ENCODE peak calls at places on chromosome 18, in five cellular contexts. V, O, Q, S and G are unnamed samples.

GRCh38 chr18:58218111-58218510 is 174.1 kb downstream of the NEDD4L start:
- DNase-seq in V (peak; percentile 46), O (no peak), Q (peak; percentile 97), S (no peak), G (peak; percentile 50)

GRCh38 chr18:11991021-11991770 is 9.9 kb downstream of the IMPA2 start:
- DNase-seq in V (no peak), O (no peak), Q (no peak), S (no peak), G (no peak)

GRCh38 chr18:73296686-73297085 is 428.9 kb upstream of the NETO1 start:
- DNase-seq in V (peak; percentile 15), O (no peak), Q (peak; percentile 90), S (no peak), G (no peak)

GRCh38 chr18:59699061-59699460 is 1.8 kb upstream of the CCBE1 start:
- DNase-seq in V (no peak), O (no peak), Q (no peak), S (no peak), G (no peak)

GRCh38 chr18:35673682-35674081 is 92.1 kb downstream of the GALNT1 start:
- DNase-seq in V (no peak), O (no peak), Q (peak; percentile 38), S (no peak), G (no peak)

GRCh38 chr18:23626451-23627279 is 36.0 kb downstream of the ANKRD29 start:
- DNase-seq in V (peak; percentile 55), O (no peak), Q (peak; percentile 93), S (no peak), G (peak; percentile 43)

GRCh38 chr18:58596265-58596681 is 32.6 kb downstream of the ALPK2 start:
- DNase-seq in V (no peak), O (peak; percentile 36), Q (no peak), S (no peak), G (no peak)

GRCh38 chr18:33231474-33232317 is 208.8 kb downstream of the CCDC178 start:
- DNase-seq in V (peak; percentile 81), O (peak; percentile 75), Q (peak; percentile 55), S (no peak), G (peak; percentile 76)

GRCh38 chr18:79510731-79511141 is 115.0 kb downstream of the NFATC1 start:
- DNase-seq in V (no peak), O (peak; percentile 2), Q (no peak), S (no peak), G (no peak)

GRCh38 chr18:39198376-39198775 is 1632.8 kb upstream of the CELF4 start:
- DNase-seq in V (peak; percentile 21), O (peak; percentile 18), Q (peak; percentile 28), S (no peak), G (no peak)

GRCh38 chr18:59643740-59644139 is 53.5 kb downstream of the CCBE1 start:
- DNase-seq in V (no peak), O (no peak), Q (no peak), S (no peak), G (no peak)

GRCh38 chr18:79147014-79147413 is 77.8 kb downstream of the ATP9B start:
- DNase-seq in V (no peak), O (no peak), Q (no peak), S (no peak), G (no peak)

GRCh38 chr18:50410008-50410407 is 35.2 kb downstream of the SKA1 start:
- DNase-seq in V (no peak), O (no peak), Q (no peak), S (no peak), G (no peak)

GRCh38 chr18:44507729-44508325 is 172.9 kb upstream of the SETBP1 start:
- DNase-seq in V (peak; percentile 16), O (no peak), Q (no peak), S (no peak), G (peak; percentile 78)

GRCh38 chr18:35376393-35376741 is 770 bp downstream of the ZNF396 start:
- DNase-seq in V (no peak), O (peak; percentile 35), Q (no peak), S (no peak), G (no peak)

GRCh38 chr18:58805482-58806187 is 59.0 kb upstream of the ZNF532 start:
- DNase-seq in V (no peak), O (peak; percentile 60), Q (no peak), S (no peak), G (no peak)

GRCh38 chr18:58497845-58498244 is 131.0 kb downstream of the ALPK2 start:
- DNase-seq in V (peak; percentile 18), O (no peak), Q (peak; percentile 32), S (no peak), G (peak; percentile 21)

GRCh38 chr18:57906852-57907251 is 103.7 kb upstream of the ATP8B1 start:
- DNase-seq in V (peak; percentile 26), O (peak; percentile 60), Q (peak; percentile 18), S (no peak), G (no peak)

GRCh38 chr18:46104128-46104911 is at the start of gene HAUS1:
- DNase-seq in V (peak; percentile 78), O (peak; percentile 99), Q (peak; percentile 77), S (no peak), G (peak; percentile 79)

GRCh38 chr18:78725426-78725825 is 254.2 kb upstream of the SALL3 start:
- DNase-seq in V (no peak), O (peak; percentile 3), Q (no peak), S (no peak), G (no peak)

GRCh38 chr18:59549797-59550516 is 147.3 kb downstream of the CCBE1 start:
- DNase-seq in V (no peak), O (no peak), Q (peak; percentile 86), S (no peak), G (peak; percentile 22)

GRCh38 chr18:77102246-77103040 is 30.1 kb downstream of the MBP start:
- DNase-seq in V (peak; percentile 94), O (no peak), Q (peak; percentile 46), S (peak; percentile 80), G (peak; percentile 72)

GRCh38 chr18:9535430-9535972 is 60.2 kb downstream of the RALBP1 start:
- DNase-seq in V (peak; percentile 98), O (no peak), Q (peak; percentile 24), S (peak; percentile 89), G (peak; percentile 84)

GRCh38 chr18:50694147-50694546 is 125.7 kb downstream of the MRO start:
- DNase-seq in V (no peak), O (no peak), Q (no peak), S (no peak), G (no peak)

GRCh38 chr18:75041586-75041985 is 167.4 kb downstream of the PTGR3 start:
- DNase-seq in V (peak; percentile 61), O (no peak), Q (peak; percentile 50), S (no peak), G (peak; percentile 46)

GRCh38 chr18:48941672-48942071 is 9.1 kb downstream of the SMAD7 start:
- DNase-seq in V (no peak), O (no peak), Q (no peak), S (no peak), G (peak; percentile 14)

GRCh38 chr18:24611075-24611474 is 150.6 kb downstream of the HRH4 start:
- DNase-seq in V (no peak), O (peak; percentile 22), Q (no peak), S (no peak), G (no peak)

GRCh38 chr18:63765837-63766236 is 9.4 kb upstream of the SERPINB7 start:
- DNase-seq in V (no peak), O (no peak), Q (no peak), S (no peak), G (no peak)

GRCh38 chr18:9952633-9953416 is 39.0 kb downstream of the VAPA start:
- DNase-seq in V (peak; percentile 53), O (no peak), Q (no peak), S (no peak), G (no peak)

GRCh38 chr18:42807852-42808251 is 307.6 kb downstream of the RIT2 start:
- DNase-seq in V (peak; percentile 5), O (no peak), Q (no peak), S (no peak), G (no peak)

GRCh38 chr18:58213931-58214431 is 170.0 kb downstream of the NEDD4L start:
- DNase-seq in V (peak; percentile 61), O (no peak), Q (peak; percentile 47), S (no peak), G (no peak)

GRCh38 chr18:47754311-47755101 is 176.0 kb downstream of the SMAD2 start:
- DNase-seq in V (peak; percentile 13), O (peak; percentile 92), Q (peak; percentile 34), S (no peak), G (peak; percentile 10)

GRCh38 chr18:65435529-65435928 is 315.3 kb upstream of the CDH7 start:
- DNase-seq in V (no peak), O (no peak), Q (no peak), S (no peak), G (no peak)

GRCh38 chr18:65439184-65439583 is 311.6 kb upstream of the CDH7 start:
- DNase-seq in V (peak; percentile 0), O (no peak), Q (peak; percentile 43), S (no peak), G (no peak)

GRCh38 chr18:65436430-65436829 is 314.4 kb upstream of the CDH7 start:
- DNase-seq in V (no peak), O (no peak), Q (no peak), S (no peak), G (no peak)
- TF ChIP-seq CTCF in V (no peak), O (no peak), Q (peak; percentile 48), S (no peak), G (no peak)

GRCh38 chr18:13261658-13262357 is 43.2 kb downstream of the LDLRAD4 start:
- DNase-seq in V (no peak), O (no peak), Q (no peak), S (no peak), G (no peak)
- H3K4me3 ChIP-seq in V (no peak overlapping the region), O (no peak overlapping the region), Q (no peak overlapping the region), S (no peak overlapping the region), G (no peak overlapping the region)

DNA sequence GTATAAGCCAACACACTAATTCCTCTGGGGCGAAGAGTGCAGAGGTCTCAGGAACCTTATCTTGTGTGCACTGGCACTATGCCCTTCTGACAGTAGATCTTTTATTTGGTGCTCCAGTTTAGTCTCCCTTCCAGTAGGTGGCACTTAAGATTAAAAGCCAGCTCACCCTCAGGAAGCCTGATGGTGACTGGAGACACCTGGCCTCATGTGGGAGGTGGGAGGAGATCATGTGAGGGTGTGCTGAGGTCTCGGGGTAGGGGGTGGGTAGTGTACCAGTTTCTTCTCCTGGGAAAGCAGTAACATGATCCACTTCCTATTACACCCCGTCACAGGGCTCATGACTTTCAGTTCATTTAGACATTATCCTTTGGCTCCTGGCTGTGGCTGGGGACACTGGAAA is 654.9 kb downstream of the ADCYAP1 start:
- DNase-seq in V (no peak), O (no peak), Q (peak; percentile 16), S (no peak), G (peak; percentile 5)
- TF ChIP-seq CTCF in V (no peak), O (no peak), Q (no peak), S (no peak), G (no peak)

GRCh38 chr18:7941533-7941932 is 374.4 kb downstream of the PTPRM start:
- DNase-seq in V (no peak), O (no peak), Q (no peak), S (no peak), G (no peak)

GRCh38 chr18:7945882-7946281 is 378.8 kb downstream of the PTPRM start:
- DNase-seq in V (peak; percentile 96), O (no peak), Q (peak; percentile 93), S (peak; percentile 82), G (peak; percentile 87)

GRCh38 chr18:7937268-7937667 is 370.2 kb downstream of the PTPRM start:
- DNase-seq in V (no peak), O (no peak), Q (no peak), S (no peak), G (no peak)

GRCh38 chr18:7940379-7940778 is 373.3 kb downstream of the PTPRM start:
- DNase-seq in V (no peak), O (no peak), Q (no peak), S (no peak), G (no peak)

GRCh38 chr18:7940976-7941375 is 373.9 kb downstream of the PTPRM start:
- DNase-seq in V (no peak), O (no peak), Q (no peak), S (no peak), G (no peak)
- H3K4me3 ChIP-seq in V (no peak overlapping the region), O (no peak overlapping the region), Q (no peak overlapping the region), S (no peak overlapping the region), G (no peak overlapping the region)